ENCODE peak calls at places on chromosome 3, in six cellular contexts. R is A549, M is IMR-90, U is HepG2, L is K562, X is GM12878. I is an unnamed sample.

GRCh38 chr3:164897335-164897734 is 181.0 kb downstream of the SI start:
- DNase-seq in R (no peak), M (no peak), U (no peak), L (no peak), X (no peak), I (peak; percentile 3)

GRCh38 chr3:142888484-142889262 is at the start of gene PCOLCE2:
- DNase-seq in R (peak; percentile 66), M (no peak), U (no peak), L (peak; percentile 39), X (no peak), I (peak; percentile 65)

GRCh38 chr3:140432176-140432753 is 245.6 kb upstream of the TRIM42 start:
- DNase-seq in R (no peak), M (no peak), U (no peak), L (no peak), X (no peak), I (no peak)

GRCh38 chr3:68876112-68876713 is 56.1 kb downstream of the TAFA4 start:
- DNase-seq in R (peak; percentile 3), M (peak; percentile 74), U (peak; percentile 31), L (peak; percentile 43), X (peak; percentile 17), I (peak; percentile 39)

GRCh38 chr3:52428151-52429005 is 16.5 kb downstream of the SEMA3G start:
- DNase-seq in R (peak; percentile 45), M (peak; percentile 83), U (peak; percentile 76), L (peak; percentile 31), X (no peak), I (peak; percentile 69)

GRCh38 chr3:114627760-114628159 is 333.9 kb downstream of the TIGIT start:
- DNase-seq in R (no peak), M (peak; percentile 43), U (no peak), L (no peak), X (no peak), I (no peak)

GRCh38 chr3:197482001-197482400 is 73.8 kb downstream of the BDH1 start:
- DNase-seq in R (no peak), M (peak; percentile 76), U (no peak), L (no peak), X (no peak), I (no peak)

GRCh38 chr3:161413127-161413854 is 42.0 kb upstream of the SPTSSB start:
- DNase-seq in R (no peak), M (peak; percentile 34), U (no peak), L (no peak), X (no peak), I (no peak)

GRCh38 chr3:94417963-94418455 is 355.1 kb downstream of the NSUN3 start:
- DNase-seq in R (no peak), M (no peak), U (no peak), L (no peak), X (no peak), I (no peak)

GRCh38 chr3:96931491-96931890 is 117.1 kb downstream of the EPHA6 start:
- DNase-seq in R (no peak), M (no peak), U (no peak), L (no peak), X (no peak), I (no peak)
- TF ChIP-seq BHLHE40 in R (no peak), M (no peak), U (no peak), L (no peak), X (no peak), I (no peak)

DNA sequence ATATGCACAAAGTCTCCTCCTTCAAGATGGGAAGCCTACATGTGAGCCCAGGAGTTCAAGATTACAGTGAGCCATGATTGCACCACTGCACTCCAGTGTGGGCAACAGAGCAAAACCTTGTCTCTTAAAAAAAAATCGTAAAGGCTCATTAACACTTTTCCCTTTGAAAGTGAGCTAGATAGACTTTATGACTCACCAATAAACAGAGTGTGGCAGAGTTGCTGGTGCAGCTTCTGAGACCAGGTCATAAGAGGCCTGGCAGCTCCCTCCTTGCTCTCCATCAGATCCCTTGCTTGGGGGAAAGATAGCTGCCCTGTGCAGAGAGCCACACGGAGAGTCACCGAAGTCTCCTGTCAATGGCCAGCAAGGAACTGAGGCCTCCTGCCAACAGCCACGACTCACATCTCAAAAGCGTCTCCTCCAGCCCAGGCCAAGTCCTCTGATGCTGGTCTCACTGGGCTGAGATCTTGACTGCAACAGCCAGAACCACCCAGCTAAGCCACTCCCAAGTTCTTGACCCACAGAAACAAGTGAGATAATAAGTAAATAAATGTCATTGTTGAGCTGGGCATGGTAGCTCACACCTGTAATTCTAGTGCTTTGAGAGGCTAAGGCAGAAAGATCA is 8.7 kb upstream of the GP9 start:
- DNase-seq in R (no peak), M (no peak), U (no peak), L (no peak), X (no peak), I (no peak)
- TF ChIP-seq BHLHE40 in R (no peak), M (no peak), U (no peak), L (no peak), X (no peak), I (no peak)

GRCh38 chr3:77906102-77906709 is 866.3 kb downstream of the ROBO2 start:
- DNase-seq in R (no peak), M (no peak), U (no peak), L (no peak), X (no peak), I (no peak)
- TF ChIP-seq BHLHE40 in R (no peak), M (no peak), U (no peak), L (no peak), X (no peak), I (no peak)

GRCh38 chr3:54888162-54888561 is 39.7 kb downstream of the LRTM1 start:
- DNase-seq in R (no peak), M (no peak), U (no peak), L (no peak), X (no peak), I (no peak)

GRCh38 chr3:54877675-54878544 is 49.9 kb downstream of the LRTM1 start:
- DNase-seq in R (no peak), M (no peak), U (no peak), L (no peak), X (no peak), I (no peak)

GRCh38 chr3:54876694-54877093 is 51.2 kb downstream of the LRTM1 start:
- DNase-seq in R (no peak), M (no peak), U (no peak), L (no peak), X (no peak), I (no peak)

DNA sequence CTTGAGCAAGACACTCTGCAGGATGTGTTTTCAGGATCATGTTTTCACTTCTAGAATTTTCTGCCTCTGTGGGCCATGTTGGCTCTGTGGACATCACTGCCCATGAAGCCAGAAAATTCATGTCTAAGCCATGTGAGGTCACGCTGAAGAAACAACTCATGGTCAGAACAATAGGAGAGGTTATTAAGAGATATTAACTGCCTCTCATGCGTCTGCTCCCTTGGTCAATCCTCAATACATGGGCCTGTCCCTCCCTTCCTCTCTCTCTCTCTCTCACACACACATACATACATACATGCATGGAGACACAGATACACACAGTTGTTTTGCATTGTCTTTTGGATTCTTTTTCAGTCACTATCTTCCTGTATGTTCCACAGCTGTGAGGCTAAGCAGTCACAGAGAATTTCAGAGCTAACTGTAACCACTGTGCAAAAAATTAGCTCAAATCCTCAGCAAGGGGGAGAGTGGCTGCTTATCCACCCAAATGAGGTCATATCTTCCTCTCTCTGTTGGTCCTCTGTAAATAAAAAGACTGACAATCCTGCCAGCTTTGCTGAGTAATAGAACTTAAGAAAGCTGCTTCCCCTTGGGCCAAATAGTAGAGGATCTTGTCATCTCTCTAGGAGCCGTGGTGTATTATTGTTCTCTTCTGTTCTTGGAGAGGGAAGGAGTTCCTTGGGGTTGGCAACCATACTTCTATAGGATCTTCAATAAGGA is 45.6 kb downstream of the LRTM1 start:
- DNase-seq in R (peak; percentile 25), M (peak; percentile 98), U (no peak), L (no peak), X (no peak), I (no peak)
- TF ChIP-seq BHLHE40 in R (no peak), M (no peak), U (no peak), L (no peak), X (no peak), I (no peak)

GRCh38 chr3:12336099-12336498 is 47.2 kb downstream of the PPARG start:
- DNase-seq in R (no peak), M (no peak), U (no peak), L (no peak), X (no peak), I (no peak)
- TF ChIP-seq BHLHE40 in R (no peak), M (no peak), U (no peak), L (no peak), X (no peak), I (no peak)

GRCh38 chr3:17138246-17139039 is 253.7 kb downstream of the PLCL2 start:
- DNase-seq in R (no peak), M (no peak), U (no peak), L (no peak), X (no peak), I (no peak)

GRCh38 chr3:17143893-17144664 is 259.3 kb downstream of the PLCL2 start:
- DNase-seq in R (no peak), M (no peak), U (no peak), L (no peak), X (no peak), I (no peak)

GRCh38 chr3:17142516-17142915 is 257.8 kb downstream of the PLCL2 start:
- DNase-seq in R (no peak), M (no peak), U (no peak), L (no peak), X (no peak), I (no peak)

GRCh38 chr3:17141699-17142098 is 256.9 kb downstream of the PLCL2 start:
- DNase-seq in R (no peak), M (no peak), U (no peak), L (no peak), X (no peak), I (no peak)

DNA sequence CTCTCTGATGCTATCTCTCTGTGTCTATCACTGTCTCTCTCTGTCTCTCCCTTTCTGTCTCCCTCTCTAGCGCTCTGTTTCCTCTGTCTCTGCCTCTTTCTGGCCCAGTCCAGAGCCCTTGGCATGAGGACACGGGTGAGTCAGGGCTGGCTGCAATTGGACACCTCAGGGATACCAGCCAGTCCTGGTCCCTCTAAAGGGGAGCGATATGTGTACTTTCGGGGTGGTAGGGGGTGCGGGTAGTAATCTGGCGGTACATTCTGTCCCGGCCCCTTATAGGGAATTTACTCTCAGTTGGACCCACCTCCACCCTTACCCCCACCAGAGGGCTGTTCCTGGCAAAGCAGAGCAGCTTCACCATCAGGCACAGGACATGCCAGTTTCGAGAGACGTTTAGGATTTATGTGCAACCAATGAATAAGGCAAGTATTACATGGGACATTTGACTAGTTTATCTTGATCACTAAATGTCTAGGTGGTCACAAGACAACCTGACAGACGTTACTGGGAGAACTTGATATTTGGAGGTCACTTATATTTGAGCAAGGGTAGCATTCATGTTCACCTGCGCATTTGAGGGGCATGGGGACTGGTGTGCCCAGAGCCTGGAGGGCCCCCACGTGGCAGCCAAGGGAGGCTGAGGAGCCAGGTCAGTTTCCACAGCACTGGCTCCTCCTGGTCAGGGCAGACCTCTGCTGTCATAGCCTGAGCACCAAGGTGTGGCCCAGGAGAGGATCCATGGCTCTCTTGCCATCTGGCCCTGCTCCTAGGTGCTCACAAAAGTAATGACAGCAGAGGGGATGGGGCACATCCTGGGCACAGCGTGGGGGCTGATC is 256.1 kb downstream of the PLCL2 start:
- DNase-seq in R (no peak), M (no peak), U (no peak), L (no peak), X (no peak), I (no peak)
- TF ChIP-seq BHLHE40 in R (no peak), M (no peak), U (no peak), L (no peak), X (no peak), I (no peak)

I was measured in HEK293T.